ENCODE peak calls at places on chromosomes 16 and 17, in six cellular contexts. J is body of pancreas, E is AG09319, Y is Caco-2, N is IMR-90, W is progenitor cell of endocrine pancreas. B is an unnamed sample.

GRCh38 chr17:83183951-83184506 is 104.6 kb downstream of the METRNL start:
- DNase-seq in J (peak; percentile 4), E (no peak), Y (peak; percentile 22), N (no peak), W (no peak), B (no peak)

GRCh38 chr17:72305964-72306551 is 185.2 kb downstream of the SOX9 start:
- DNase-seq in E (no peak), N (no peak), J (no peak), Y (no peak), W (no peak), B (peak; percentile 12)

GRCh38 chr16:13527332-13527731 is 392.6 kb upstream of the ERCC4 start:
- DNase-seq in Y (no peak), J (no peak), E (no peak), W (no peak), N (no peak), B (no peak)

GRCh38 chr16:27518226-27518625 is 31.5 kb downstream of the GTF3C1 start:
- DNase-seq in W (no peak), E (no peak), J (no peak), N (no peak), Y (no peak), B (no peak)

GRCh38 chr17:47077576-47077975 is 98.5 kb upstream of the RPRML start:
- DNase-seq in J (no peak), Y (no peak), W (no peak), N (peak; percentile 83), E (no peak), B (peak; percentile 59)

GRCh38 chr17:48456584-48456983 is 26.6 kb upstream of the SKAP1 start:
- DNase-seq in Y (peak; percentile 84), J (no peak), W (no peak), N (no peak), E (no peak), B (no peak)

GRCh38 chr16:68289621-68290329 is 21.0 kb downstream of the SLC7A6OS start:
- DNase-seq in W (no peak), J (no peak), N (no peak), E (no peak), Y (no peak), B (no peak)

GRCh38 chr16:68364601-68364998 is 53.8 kb downstream of the PRMT7 start:
- DNase-seq in W (no peak), Y (no peak), J (no peak), N (peak; percentile 27), E (no peak), B (no peak)

GRCh38 chr17:50169121-50169764 is 3.4 kb downstream of the SGCA start:
- DNase-seq in N (peak; percentile 74), J (peak; percentile 40), W (peak; percentile 56), Y (peak; percentile 88), E (no peak), B (peak; percentile 68)

GRCh38 chr17:8609910-8610309 is 20.6 kb downstream of the MYH10 start:
- DNase-seq in N (no peak), W (no peak), J (no peak), Y (no peak), E (no peak), B (no peak)

DNA sequence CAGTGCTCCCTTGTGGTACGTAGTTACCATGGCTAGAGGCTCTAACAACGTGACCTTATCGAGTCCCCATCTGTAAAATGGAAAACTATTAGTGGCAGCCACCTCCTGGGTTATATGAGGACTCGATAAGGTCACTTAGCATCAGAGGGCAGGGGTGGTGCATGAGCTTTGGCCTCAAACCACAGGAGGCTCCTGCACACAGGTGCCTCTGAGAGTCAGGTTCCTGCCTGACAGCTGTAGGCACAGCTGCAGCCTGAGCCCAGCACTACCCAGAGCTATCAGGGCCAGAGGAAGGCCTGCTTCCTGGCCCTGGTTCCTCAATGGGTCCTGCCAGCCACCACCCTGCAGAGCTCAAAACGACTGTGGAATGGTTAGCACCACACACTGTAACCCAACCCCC is 57.2 kb upstream of the SEC14L1 start:
- DNase-seq in N (no peak), W (no peak), Y (no peak), J (no peak), E (no peak), B (no peak)
- TF ChIP-seq CTCF in N (no peak), W (no peak), Y (no peak), J (no peak), E (no peak), B (no peak)

DNA sequence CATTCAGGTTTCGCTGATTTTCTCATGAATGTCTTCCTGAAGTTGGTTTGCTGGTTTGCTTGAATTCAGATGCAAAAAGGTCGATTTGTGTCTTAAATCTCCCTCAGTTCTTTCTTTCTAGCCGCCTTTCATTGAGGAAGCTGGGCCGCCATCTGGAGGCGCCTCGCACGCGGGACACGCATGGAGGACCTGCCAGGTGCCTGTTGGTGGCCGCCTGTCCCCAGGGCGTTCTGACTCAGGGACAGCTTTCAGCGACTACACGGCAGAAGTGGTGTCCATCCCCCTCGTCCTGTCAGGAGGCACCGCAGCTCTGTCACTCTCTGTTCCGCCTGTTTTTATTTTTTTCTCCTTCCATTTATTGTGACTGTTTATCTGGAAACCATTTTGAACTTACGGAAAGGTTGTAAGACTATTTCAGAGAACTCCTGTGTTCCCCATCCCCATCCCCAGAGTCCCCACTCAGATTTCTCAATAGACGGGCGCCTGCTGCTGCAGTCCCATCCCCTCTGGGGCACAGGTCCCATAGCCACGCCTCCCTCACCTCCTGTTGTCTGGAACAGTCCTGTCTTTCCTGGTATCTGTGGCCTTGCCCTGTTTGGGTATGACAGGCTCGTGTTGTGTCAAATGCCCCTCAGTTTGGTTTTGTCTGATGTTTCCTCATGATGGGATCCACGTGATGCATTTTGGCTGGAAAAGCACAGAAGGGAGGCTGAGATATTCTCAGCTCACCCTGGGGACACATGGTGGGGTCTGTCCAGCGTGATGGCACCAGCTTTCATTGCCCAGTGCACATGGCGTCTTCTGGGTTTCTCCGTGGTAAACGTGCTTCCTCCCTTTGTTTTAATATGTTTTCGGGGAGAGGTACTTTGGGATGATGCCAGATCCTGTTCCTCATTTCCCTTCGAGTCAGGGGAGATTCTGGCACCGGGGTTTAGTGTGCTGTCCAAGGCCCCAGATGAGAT is 33.4 kb downstream of the COX4I1 start:
- DNase-seq in Y (no peak), N (no peak), J (no peak), E (no peak), W (no peak), B (no peak)
- TF ChIP-seq CTCF in Y (no peak), N (no peak), J (no peak), E (no peak), W (no peak), B (no peak)

DNA sequence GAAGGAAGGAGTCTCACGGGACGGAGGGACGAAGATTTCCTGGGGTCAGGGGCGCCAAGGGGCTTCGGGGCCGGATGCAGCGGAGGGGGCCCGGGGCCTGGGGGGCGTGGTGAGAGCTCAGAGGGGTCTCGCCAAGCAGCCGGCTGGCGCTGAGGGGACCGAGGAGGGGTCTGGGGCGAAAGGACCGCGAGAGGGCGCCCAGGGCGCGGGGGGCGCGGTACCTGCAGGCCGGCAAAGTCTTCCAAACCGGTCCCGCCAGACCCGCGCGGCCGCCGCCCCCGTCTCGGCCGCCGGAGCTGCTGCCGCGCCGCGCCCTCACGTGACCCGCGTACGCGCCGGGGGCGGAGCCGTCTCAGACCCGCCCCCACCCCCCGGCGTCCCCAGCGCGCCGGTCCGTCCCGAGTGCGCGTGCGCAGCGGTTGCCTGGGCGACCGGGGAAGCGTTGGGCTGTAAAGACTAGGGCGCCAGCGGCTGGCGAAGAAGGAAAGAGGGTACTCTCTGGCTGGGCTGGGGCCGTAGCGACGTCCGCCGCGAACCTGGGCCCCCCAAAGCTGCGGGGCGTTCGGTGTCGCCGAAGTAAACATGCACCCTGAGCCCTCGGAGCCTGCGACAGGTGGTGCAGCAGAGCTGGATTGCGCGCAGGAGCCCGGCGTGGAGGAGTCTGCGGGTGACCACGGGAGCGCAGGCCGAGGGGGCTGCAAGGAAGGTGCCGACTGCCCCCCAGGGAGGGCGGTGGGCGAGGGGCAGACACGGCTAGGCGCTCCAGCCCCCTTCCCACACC is at the start of the genes DNAAF1 and HSDL1:
- DNase-seq in N (peak; percentile 73), W (peak; percentile 97), E (peak; percentile 45), J (peak; percentile 90), Y (peak; percentile 89), B (peak; percentile 63)
- TF ChIP-seq CTCF in N (no peak), W (peak; percentile 42), E (no peak), J (no peak), Y (peak; percentile 70), B (peak; percentile 44)

GRCh38 chr16:49918257-49918656 is 62.3 kb upstream of the ZNF423 start:
- DNase-seq in Y (no peak), J (no peak), W (no peak), E (no peak), N (no peak), B (no peak)
- TF ChIP-seq CTCF in Y (no peak), J (no peak), W (no peak), E (no peak), N (no peak), B (no peak)

B was measured in HFFc6.